ENCODE peak calls at places on chromosome 7, in ten cellular contexts. H is posterior cingulate gyrus; B is WTC11; I is heart left ventricle; W is EL; M is NCI-H345; N is RPMI7951; R is NCI-H69; F is stimulated activated CD8-positive, alpha-beta memory T cell treated with anti-CD3 and anti-CD28 coated beads, Interleukin-15, amount 100 ng/mL, for 1 hour; A is CMK. C is an unnamed sample.

GRCh38 chr7:155223503-155223902 is 74.2 kb upstream of the INSIG1 start:
- DNase-seq in I (no peak), B (no peak), M (no peak), R (peak), N (no peak), A (no peak), H (no peak), W (no peak), F (no peak), C (no peak)

GRCh38 chr7:121307021-121307575 is 21.7 kb upstream of the WNT16 start:
- DNase-seq in H (no peak), F (no peak), M (no peak), N (no peak), A (no peak), W (no peak), R (peak), I (no peak), B (no peak), C (no peak)

GRCh38 chr7:100372256-100372655 is 1.0 kb upstream of the PILRA start:
- DNase-seq in W (peak), A (no peak), F (no peak), B (no peak), R (no peak), N (no peak), I (no peak), H (no peak), M (no peak), C (no peak)

GRCh38 chr7:106064836-106065559 is 47.1 kb downstream of the SYPL1 start:
- DNase-seq in M (peak), N (peak), A (no peak), W (peak), H (peak), F (no peak), I (peak), R (peak), B (no peak), C (peak)

GRCh38 chr7:73728551-73728950 is 9.1 kb upstream of the STX1A start:
- DNase-seq in N (no peak), R (no peak), B (no peak), M (no peak), F (no peak), W (no peak), A (no peak), H (no peak), I (no peak), C (no peak)

GRCh38 chr7:21944616-21945373 is 904 bp downstream of the CDCA7L start:
- DNase-seq in R (peak), N (no peak), B (peak), A (no peak), I (peak), H (peak), W (peak), M (peak), F (no peak), C (peak)

GRCh38 chr7:158812684-158813083 is 16.6 kb downstream of the ESYT2 start:
- DNase-seq in H (no peak), M (no peak), W (no peak), N (no peak), I (no peak), F (peak), B (no peak), A (no peak), R (no peak), C (no peak)

GRCh38 chr7:26583094-26583493 is 281.3 kb downstream of the SKAP2 start:
- DNase-seq in A (no peak), M (peak), I (no peak), W (no peak), N (no peak), F (no peak), R (peak), H (no peak), B (no peak), C (no peak)

GRCh38 chr7:70419816-70420215 is 712.1 kb upstream of the GALNT17 start:
- DNase-seq in M (peak), F (no peak), I (no peak), A (no peak), R (peak), W (no peak), B (no peak), H (no peak), N (no peak), C (no peak)

GRCh38 chr7:114084381-114085312 is 165.8 kb upstream of the PPP1R3A start:
- DNase-seq in H (no peak), F (no peak), W (no peak), N (no peak), A (no peak), M (peak), I (peak), B (peak), R (peak), C (peak)

GRCh38 chr7:32346253-32346652 is 143.9 kb downstream of the LSM5 start:
- DNase-seq in I (no peak), F (no peak), M (no peak), H (no peak), R (no peak), B (no peak), N (no peak), A (no peak), W (no peak), C (no peak)

GRCh38 chr7:151705744-151706567 is 171.0 kb downstream of the PRKAG2 start:
- DNase-seq in F (no peak), B (peak), M (no peak), N (peak), I (peak), R (peak), A (peak), H (no peak), W (peak), C (no peak)

GRCh38 chr7:140231779-140232491 is 55.2 kb upstream of the KDM7A start:
- DNase-seq in I (no peak), A (no peak), N (no peak), R (peak), M (no peak), B (no peak), W (no peak), F (no peak), H (no peak), C (no peak)

GRCh38 chr7:96414931-96415292 is 93.0 kb upstream of the SLC25A13 start:
- DNase-seq in A (no peak), W (peak), F (no peak), M (peak), I (peak), R (peak), H (peak), N (peak), B (peak), C (peak)

GRCh38 chr7:137731436-137731835 is 115.3 kb downstream of the DGKI start:
- DNase-seq in N (peak), B (no peak), W (peak), F (no peak), A (no peak), R (no peak), H (no peak), I (no peak), M (no peak), C (no peak)

GRCh38 chr7:157136372-157136771 is 2.4 kb upstream of the UBE3C start:
- DNase-seq in A (no peak), W (peak), I (no peak), B (no peak), R (peak), N (peak), F (no peak), H (no peak), M (peak), C (peak)

GRCh38 chr7:71325151-71325550 is 193.2 kb downstream of the GALNT17 start:
- DNase-seq in H (no peak), R (no peak), I (no peak), M (no peak), A (no peak), F (no peak), W (no peak), B (peak), N (no peak), C (no peak)

GRCh38 chr7:66409493-66409892 is 204.4 kb downstream of the TPST1 start:
- DNase-seq in H (no peak), M (no peak), B (no peak), W (no peak), I (no peak), A (no peak), F (no peak), R (no peak), N (no peak), C (no peak)

GRCh38 chr7:155543011-155543881 is 3.1 kb downstream of the CNPY1 start:
- DNase-seq in F (no peak), M (no peak), R (no peak), N (peak), A (no peak), B (no peak), I (no peak), W (no peak), H (no peak), C (no peak)